ENCODE peak calls at places on chromosomes 6 and 20, in eight cellular contexts. J is WERI-Rb-1; H is T-helper 1 cell; S is HepG2; O is transverse colon; P is NCI-H1694; C is CD8-positive, alpha-beta memory T cell; U is GM20000. G is an unnamed sample.
A peak's percentile ranks its signal among the peaks of the same experiment; 100 is the strongest.

GRCh38 chr20:63326314-63327228 is 33.6 kb downstream of the COL20A1 start:
- DNase-seq in P (no peak), O (no peak), S (no peak), H (peak; percentile 4), J (no peak), U (no peak), C (no peak), G (no peak)

GRCh38 chr6:133973109-133973971 is 20.3 kb downstream of the TBPL1 start:
- DNase-seq in J (no peak), S (peak; percentile 58), U (peak; percentile 37), H (no peak), C (peak; percentile 39), O (no peak), P (peak; percentile 30), G (peak; percentile 69)

GRCh38 chr20:653110-653589 is at the start of gene SRXN1:
- DNase-seq in O (peak; percentile 93), H (peak; percentile 60), U (peak; percentile 98), C (peak; percentile 43), P (peak; percentile 12), S (peak; percentile 92), J (peak; percentile 92), G (peak; percentile 85)

GRCh38 chr20:43662943-43663655 is 3.8 kb upstream of the MYBL2 start:
- DNase-seq in U (no peak), H (no peak), S (no peak), O (peak; percentile 28), J (no peak), P (no peak), C (no peak), G (no peak)

GRCh38 chr6:30556714-30556963 is 350 bp upstream of the GNL1 start:
- DNase-seq in S (no peak), C (peak; percentile 94), H (peak; percentile 74), J (peak; percentile 88), O (peak; percentile 91), U (peak; percentile 89), P (no peak), G (peak; percentile 89)

GRCh38 chr20:15902493-15902892 is 670.8 kb downstream of the KIF16B start:
- DNase-seq in J (peak; percentile 71), C (no peak), O (no peak), P (no peak), H (no peak), S (no peak), U (no peak), G (peak; percentile 39)

GRCh38 chr6:6631526-6632276 is 43.2 kb downstream of the LY86 start:
- DNase-seq in S (no peak), P (peak; percentile 100), U (no peak), O (no peak), C (no peak), J (no peak), H (no peak), G (no peak)

GRCh38 chr6:105982761-105983600 is 103.2 kb upstream of the PRDM1 start:
- DNase-seq in J (no peak), U (no peak), C (no peak), S (no peak), O (no peak), H (no peak), P (no peak), G (no peak)

GRCh38 chr6:7730003-7730402 is 4.1 kb downstream of the BMP6 start:
- DNase-seq in P (no peak), C (no peak), S (no peak), U (no peak), H (no peak), O (no peak), J (no peak), G (no peak)

GRCh38 chr6:17785094-17785787 is 78.5 kb upstream of the NUP153 start:
- DNase-seq in O (no peak), P (no peak), S (no peak), C (no peak), U (no peak), J (no peak), H (no peak), G (no peak)

GRCh38 chr6:30129270-30129669 is 6.7 kb upstream of the TRIM40 start:
- DNase-seq in H (no peak), O (no peak), S (no peak), P (no peak), J (no peak), U (no peak), C (no peak), G (peak; percentile 45)

GRCh38 chr6:144131248-144131709 is 19.0 kb upstream of the STX11 start:
- DNase-seq in P (no peak), S (no peak), J (no peak), C (no peak), H (no peak), O (no peak), U (peak; percentile 27), G (peak; percentile 18)

GRCh38 chr6:149433405-149433804 is 33.3 kb downstream of the SUMO4 start:
- DNase-seq in S (no peak), U (no peak), O (no peak), C (no peak), H (no peak), P (no peak), J (no peak), G (no peak)

GRCh38 chr6:131924881-131925474 is 26.2 kb downstream of the CCN2 start:
- DNase-seq in S (peak; percentile 77), U (no peak), O (no peak), J (no peak), H (no peak), C (no peak), P (no peak), G (peak; percentile 62)

GRCh38 chr6:25279748-25280616 is 808 bp downstream of the CARMIL1 start:
- DNase-seq in U (peak; percentile 72), J (peak; percentile 48), H (no peak), S (peak; percentile 30), C (no peak), O (peak; percentile 26), P (no peak), G (peak; percentile 64)

GRCh38 chr20:31951530-31952453 is at the start of gene PDRG1:
- DNase-seq in H (peak; percentile 93), S (peak; percentile 98), J (peak; percentile 95), U (peak; percentile 96), P (peak; percentile 87), O (peak; percentile 97), C (peak; percentile 95), G (peak; percentile 99)